ENCODE peak calls at places on chromosomes 4 and X, in four cellular contexts. Q, J, V and S are unnamed samples.

GRCh38 chrX:107675823-107676555 is 47.7 kb downstream of the PRPS1 start:
- DNase-seq in Q (no peak), J (no peak), V (peak; percentile 42), S (no peak)

GRCh38 chrX:77436682-77437081 is 10.5 kb upstream of the FGF16 start:
- DNase-seq in Q (no peak), J (no peak), V (no peak), S (no peak)

GRCh38 chr4:5708171-5708828 is at the start of gene EVC2:
- DNase-seq in Q (no peak), J (peak; percentile 58), V (peak; percentile 65), S (no peak)

GRCh38 chr4:173074501-173074946 is 94.1 kb upstream of the GALNT7 start:
- DNase-seq in Q (no peak), J (no peak), V (no peak), S (no peak)

GRCh38 chr4:73776363-73776762 is 36.0 kb downstream of the CXCL8 start:
- DNase-seq in Q (no peak), J (no peak), V (peak; percentile 32), S (no peak)

GRCh38 chrX:133868687-133869086 is 116.7 kb downstream of the GPC3 start:
- DNase-seq in Q (no peak), J (no peak), V (no peak), S (no peak)

GRCh38 chr4:98970386-98970785 is 25.1 kb upstream of the METAP1 start:
- DNase-seq in Q (no peak), J (no peak), V (no peak), S (no peak)

GRCh38 chr4:99722662-99723061 is 65.0 kb upstream of the C4orf54 start:
- DNase-seq in Q (no peak), J (no peak), V (no peak), S (no peak)

GRCh38 chr4:145487626-145488025 is 6.0 kb downstream of the SMAD1 start:
- DNase-seq in Q (no peak), J (no peak), V (no peak), S (no peak)